ENCODE peak calls at places on chromosome X, in seven cellular contexts. One of them, this sample, is unnamed.

GRCh38 chrX:11881485-11882170 is 123.6 kb downstream of the MSL3 start:
- DNase-seq in uterus: no peak
- DNase-seq in ascending aorta: no peak
- DNase-seq in upper lobe of left lung: no peak
- DNase-seq in A673: no peak
- DNase-seq in prostate gland: peak
- DNase-seq in lower lobe of right lung: no peak
- DNase-seq in this sample: no peak

GRCh38 chrX:15908891-15909290 is 54.3 kb upstream of the AP1S2 start:
- DNase-seq in upper lobe of left lung: no peak
- DNase-seq in uterus: no peak
- DNase-seq in prostate gland: peak
- DNase-seq in A673: peak
- DNase-seq in ascending aorta: no peak
- DNase-seq in lower lobe of right lung: no peak
- DNase-seq in this sample: no peak

GRCh38 chrX:153653556-153653955 is 6.6 kb downstream of the DUSP9 start:
- DNase-seq in uterus: no peak
- DNase-seq in upper lobe of left lung: no peak
- DNase-seq in lower lobe of right lung: no peak
- DNase-seq in prostate gland: no peak
- DNase-seq in A673: no peak
- DNase-seq in ascending aorta: no peak
- DNase-seq in this sample: no peak

GRCh38 chrX:28756647-28757046 is 169.4 kb downstream of the IL1RAPL1 start:
- DNase-seq in uterus: no peak
- DNase-seq in lower lobe of right lung: no peak
- DNase-seq in prostate gland: no peak
- DNase-seq in A673: no peak
- DNase-seq in upper lobe of left lung: no peak
- DNase-seq in ascending aorta: no peak
- DNase-seq in this sample: no peak

GRCh38 chrX:57977992-57978391 is 67.7 kb upstream of the ZXDA start:
- DNase-seq in prostate gland: no peak
- DNase-seq in lower lobe of right lung: no peak
- DNase-seq in uterus: no peak
- DNase-seq in ascending aorta: no peak
- DNase-seq in upper lobe of left lung: no peak
- DNase-seq in A673: peak
- DNase-seq in this sample: no peak

GRCh38 chrX:10554612-10555270 is 65.6 kb downstream of the MID1 start:
- DNase-seq in A673: no peak
- DNase-seq in ascending aorta: no peak
- DNase-seq in prostate gland: no peak
- DNase-seq in lower lobe of right lung: no peak
- DNase-seq in upper lobe of left lung: no peak
- DNase-seq in uterus: no peak
- DNase-seq in this sample: no peak

GRCh38 chrX:105375816-105376215 is 155.3 kb upstream of the TEX13A start:
- DNase-seq in upper lobe of left lung: no peak
- DNase-seq in A673: no peak
- DNase-seq in ascending aorta: no peak
- DNase-seq in uterus: no peak
- DNase-seq in prostate gland: peak
- DNase-seq in lower lobe of right lung: no peak
- DNase-seq in this sample: no peak

GRCh38 chrX:103789004-103789403 is 12.4 kb downstream of the PLP1 start:
- DNase-seq in upper lobe of left lung: no peak
- DNase-seq in ascending aorta: no peak
- DNase-seq in prostate gland: no peak
- DNase-seq in A673: no peak
- DNase-seq in uterus: no peak
- DNase-seq in lower lobe of right lung: no peak
- DNase-seq in this sample: no peak

GRCh38 chrX:68429216-68429615 is 4.1 kb downstream of the OPHN1 start:
- DNase-seq in uterus: no peak
- DNase-seq in A673: no peak
- DNase-seq in ascending aorta: no peak
- DNase-seq in upper lobe of left lung: no peak
- DNase-seq in prostate gland: no peak
- DNase-seq in lower lobe of right lung: no peak
- DNase-seq in this sample: no peak

GRCh38 chrX:123217077-123217476 is 33.0 kb downstream of the GRIA3 start:
- DNase-seq in ascending aorta: no peak
- DNase-seq in prostate gland: no peak
- DNase-seq in uterus: no peak
- DNase-seq in A673: no peak
- DNase-seq in lower lobe of right lung: no peak
- DNase-seq in upper lobe of left lung: no peak
- DNase-seq in this sample: no peak

GRCh38 chrX:44935640-44936039 is 62.7 kb downstream of the KDM6A start:
- DNase-seq in uterus: no peak
- DNase-seq in upper lobe of left lung: no peak
- DNase-seq in prostate gland: no peak
- DNase-seq in lower lobe of right lung: no peak
- DNase-seq in A673: no peak
- DNase-seq in ascending aorta: no peak
- DNase-seq in this sample: peak

GRCh38 chrX:42519666-42520231 is 258.2 kb downstream of the PPP1R2C start:
- DNase-seq in upper lobe of left lung: no peak
- DNase-seq in ascending aorta: no peak
- DNase-seq in uterus: no peak
- DNase-seq in A673: peak
- DNase-seq in lower lobe of right lung: no peak
- DNase-seq in prostate gland: no peak
- DNase-seq in this sample: no peak

GRCh38 chrX:9267415-9267814 is 197.4 kb upstream of the TBL1X start:
- DNase-seq in uterus: no peak
- DNase-seq in ascending aorta: no peak
- DNase-seq in A673: no peak
- DNase-seq in lower lobe of right lung: no peak
- DNase-seq in upper lobe of left lung: no peak
- DNase-seq in prostate gland: no peak
- DNase-seq in this sample: no peak

GRCh38 chrX:133337250-133337649 is 78.0 kb downstream of the GPC4 start:
- DNase-seq in A673: peak
- DNase-seq in prostate gland: peak
- DNase-seq in lower lobe of right lung: no peak
- DNase-seq in ascending aorta: peak
- DNase-seq in upper lobe of left lung: no peak
- DNase-seq in uterus: peak
- DNase-seq in this sample: peak

GRCh38 chrX:45769919-45770582 is 569.4 kb upstream of the DIPK2B start:
- DNase-seq in uterus: peak
- DNase-seq in lower lobe of right lung: peak
- DNase-seq in upper lobe of left lung: peak
- DNase-seq in prostate gland: peak
- DNase-seq in A673: peak
- DNase-seq in ascending aorta: peak
- DNase-seq in this sample: peak

GRCh38 chrX:74419861-74420193 is 1.5 kb upstream of the SLC16A2 start:
- DNase-seq in prostate gland: peak
- DNase-seq in lower lobe of right lung: no peak
- DNase-seq in ascending aorta: no peak
- DNase-seq in A673: no peak
- DNase-seq in upper lobe of left lung: no peak
- DNase-seq in uterus: peak
- DNase-seq in this sample: peak

GRCh38 chrX:95059909-95060308 is 1385.9 kb downstream of the FAM133A start:
- DNase-seq in upper lobe of left lung: no peak
- DNase-seq in uterus: no peak
- DNase-seq in prostate gland: no peak
- DNase-seq in A673: no peak
- DNase-seq in lower lobe of right lung: no peak
- DNase-seq in ascending aorta: no peak
- DNase-seq in this sample: no peak
- H3K27ac ChIP-seq in upper lobe of left lung: no peak
- H3K27ac ChIP-seq in uterus: no peak
- H3K27ac ChIP-seq in prostate gland: no peak
- H3K27ac ChIP-seq in A673: no peak
- H3K27ac ChIP-seq in lower lobe of right lung: no peak
- H3K27ac ChIP-seq in ascending aorta: no peak
- H3K27ac ChIP-seq in this sample: no peak

GRCh38 chrX:78655642-78656041 is 3.5 kb downstream of the RTL3 start:
- DNase-seq in ascending aorta: no peak
- DNase-seq in uterus: no peak
- DNase-seq in A673: no peak
- DNase-seq in prostate gland: no peak
- DNase-seq in lower lobe of right lung: no peak
- DNase-seq in upper lobe of left lung: no peak
- DNase-seq in this sample: no peak

GRCh38 chrX:78652971-78653822 is 5.9 kb downstream of the RTL3 start:
- DNase-seq in prostate gland: no peak
- DNase-seq in uterus: no peak
- DNase-seq in upper lobe of left lung: no peak
- DNase-seq in lower lobe of right lung: no peak
- DNase-seq in A673: peak
- DNase-seq in ascending aorta: no peak
- DNase-seq in this sample: peak

GRCh38 chrX:78650906-78651437 is 8.2 kb downstream of the RTL3 start:
- DNase-seq in lower lobe of right lung: no peak
- DNase-seq in upper lobe of left lung: no peak
- DNase-seq in ascending aorta: no peak
- DNase-seq in uterus: no peak
- DNase-seq in A673: no peak
- DNase-seq in prostate gland: no peak
- DNase-seq in this sample: no peak
- H3K4me3 ChIP-seq in lower lobe of right lung: no peak
- H3K4me3 ChIP-seq in upper lobe of left lung: no peak
- H3K4me3 ChIP-seq in ascending aorta: no peak
- H3K4me3 ChIP-seq in uterus: no peak
- H3K4me3 ChIP-seq in A673: no peak
- H3K4me3 ChIP-seq in prostate gland: no peak
- H3K4me3 ChIP-seq in this sample: no peak

DNA sequence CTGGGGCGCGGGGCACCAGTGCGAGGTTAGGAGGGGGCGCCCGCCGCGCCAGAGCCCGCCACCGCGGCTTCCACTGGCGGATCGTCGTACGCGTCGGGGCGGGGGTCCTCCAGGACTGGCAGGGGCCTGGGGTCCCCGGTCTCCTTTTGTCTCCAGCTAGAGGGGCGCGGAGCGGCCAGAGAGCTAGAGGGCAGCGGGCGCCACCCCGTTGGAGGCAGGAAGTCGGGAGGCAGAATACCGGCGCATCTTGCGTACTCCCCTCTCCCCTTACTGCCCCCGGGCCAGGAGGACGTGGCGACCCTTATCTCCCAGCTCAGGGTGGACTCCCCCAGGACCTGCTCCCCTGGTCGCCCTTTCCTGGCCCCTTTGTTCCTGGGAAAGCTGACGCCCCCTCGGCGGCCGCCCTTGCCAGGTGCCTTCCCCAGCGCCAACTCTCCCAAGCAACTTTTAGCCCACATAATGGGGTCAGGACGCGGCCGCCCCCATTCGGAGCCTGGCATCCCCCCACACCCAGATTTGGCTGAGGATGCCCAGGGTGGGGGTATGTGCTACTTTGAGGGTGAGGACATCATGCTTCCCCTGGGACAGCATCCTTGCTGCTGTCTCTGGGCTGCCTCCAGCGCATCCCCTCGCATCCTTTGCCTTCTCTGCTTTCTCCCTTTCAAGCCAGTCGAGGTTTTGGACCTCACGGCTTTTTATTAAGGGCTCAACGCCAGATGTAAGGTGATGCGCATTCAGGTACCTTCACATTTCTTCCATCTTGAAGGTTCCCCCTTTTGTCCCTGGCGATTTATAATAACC is 976 bp downstream of the CNKSR2 start:
- DNase-seq in upper lobe of left lung: peak
- DNase-seq in A673: no peak
- DNase-seq in uterus: no peak
- DNase-seq in ascending aorta: peak
- DNase-seq in lower lobe of right lung: peak
- DNase-seq in prostate gland: no peak
- DNase-seq in this sample: no peak
- H3K27ac ChIP-seq in upper lobe of left lung: no peak
- H3K27ac ChIP-seq in A673: no peak
- H3K27ac ChIP-seq in uterus: no peak
- H3K27ac ChIP-seq in ascending aorta: no peak
- H3K27ac ChIP-seq in lower lobe of right lung: no peak
- H3K27ac ChIP-seq in prostate gland: peak
- H3K27ac ChIP-seq in this sample: no peak

DNA sequence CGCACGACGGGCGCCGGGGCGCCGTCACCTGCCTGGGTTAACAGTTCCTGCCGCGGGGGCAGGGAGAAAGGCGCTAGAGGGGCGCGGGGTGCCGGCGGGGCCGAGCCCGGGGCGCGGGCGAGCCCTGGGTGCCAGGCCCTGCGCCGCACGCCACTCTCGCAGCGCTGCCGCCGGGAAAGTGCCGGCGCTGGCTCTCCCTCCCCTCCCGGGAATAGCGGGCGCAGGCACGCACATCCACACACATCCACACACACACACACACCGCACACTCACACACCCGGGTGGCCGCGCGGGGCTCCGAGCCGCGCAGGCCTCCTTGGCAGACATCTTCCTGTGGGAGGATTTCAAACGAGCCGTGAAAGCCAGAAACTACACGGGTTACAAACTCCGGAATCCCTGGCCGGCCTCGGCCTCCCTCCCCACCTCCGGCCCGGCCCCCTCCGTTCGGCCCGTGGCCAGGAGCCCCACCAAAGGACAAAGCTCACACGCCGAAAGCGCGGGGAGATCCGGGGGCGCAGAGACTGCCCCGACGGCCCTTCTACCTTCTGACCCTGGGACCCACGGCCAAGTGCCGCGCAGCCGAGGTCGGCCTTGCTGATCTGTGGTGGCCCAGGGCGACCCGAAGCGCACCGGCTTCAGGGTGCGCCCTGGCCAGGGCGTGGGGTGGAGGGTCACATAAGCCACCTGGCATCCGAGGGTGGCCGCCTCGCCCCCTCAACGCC is 92.3 kb downstream of the BCOR start:
- DNase-seq in ascending aorta: no peak
- DNase-seq in upper lobe of left lung: peak
- DNase-seq in prostate gland: no peak
- DNase-seq in uterus: no peak
- DNase-seq in A673: no peak
- DNase-seq in lower lobe of right lung: no peak
- DNase-seq in this sample: no peak
- H3K4me3 ChIP-seq in ascending aorta: peak
- H3K4me3 ChIP-seq in upper lobe of left lung: peak
- H3K4me3 ChIP-seq in prostate gland: no peak
- H3K4me3 ChIP-seq in uterus: peak
- H3K4me3 ChIP-seq in A673: no peak
- H3K4me3 ChIP-seq in lower lobe of right lung: peak
- H3K4me3 ChIP-seq in this sample: no peak

DNA sequence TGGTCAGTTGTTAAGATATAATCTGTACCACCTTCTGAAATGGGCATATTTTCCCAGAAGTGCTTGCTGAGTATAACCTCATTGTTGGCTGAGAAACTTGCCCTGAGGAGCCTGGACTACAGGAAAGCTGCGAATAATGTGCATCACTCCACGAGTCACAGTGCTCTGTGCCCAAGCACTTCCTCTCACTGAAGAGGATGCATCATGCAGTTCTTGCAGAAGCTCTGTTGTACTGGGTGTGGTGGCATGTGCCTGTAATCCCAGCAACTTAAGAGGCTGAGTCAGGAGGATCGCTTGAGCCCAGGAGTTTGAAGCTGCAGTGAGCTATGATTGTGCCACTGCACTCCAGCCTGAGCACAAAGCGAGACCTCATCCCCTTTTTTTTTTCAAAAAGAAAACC is 56.9 kb downstream of the DOCK11 start:
- DNase-seq in upper lobe of left lung: no peak
- DNase-seq in lower lobe of right lung: peak
- DNase-seq in prostate gland: no peak
- DNase-seq in A673: no peak
- DNase-seq in uterus: no peak
- DNase-seq in ascending aorta: peak
- DNase-seq in this sample: peak
- H3K27ac ChIP-seq in upper lobe of left lung: no peak
- H3K27ac ChIP-seq in lower lobe of right lung: no peak
- H3K27ac ChIP-seq in prostate gland: no peak
- H3K27ac ChIP-seq in A673: no peak
- H3K27ac ChIP-seq in uterus: no peak
- H3K27ac ChIP-seq in ascending aorta: no peak
- H3K27ac ChIP-seq in this sample: no peak

GRCh38 chrX:31265383-31265782 is 193.5 kb upstream of the FTHL17 start:
- DNase-seq in A673: no peak
- DNase-seq in prostate gland: no peak
- DNase-seq in ascending aorta: no peak
- DNase-seq in lower lobe of right lung: no peak
- DNase-seq in upper lobe of left lung: no peak
- DNase-seq in uterus: no peak
- DNase-seq in this sample: no peak
- H3K4me3 ChIP-seq in A673: no peak
- H3K4me3 ChIP-seq in prostate gland: peak
- H3K4me3 ChIP-seq in ascending aorta: no peak
- H3K4me3 ChIP-seq in lower lobe of right lung: peak
- H3K4me3 ChIP-seq in upper lobe of left lung: peak
- H3K4me3 ChIP-seq in uterus: no peak
- H3K4me3 ChIP-seq in this sample: no peak